ENCODE peak calls at places on chromosomes 6 and 20, in six cellular contexts. V is WTC11, Q is progenitor cell of endocrine pancreas, E is fibroblast of mammary gland, S is Peyer's patch, B is GM20000. K is an unnamed sample.

GRCh38 chr6:137332637-137333228 is 113.5 kb upstream of the IFNGR1 start:
- DNase-seq in S (no peak), E (peak; percentile 37), B (no peak), Q (no peak), V (no peak), K (no peak)

GRCh38 chr6:3359091-3359752 is 97.6 kb downstream of the SLC22A23 start:
- DNase-seq in S (peak; percentile 14), Q (no peak), E (no peak), B (no peak), V (no peak), K (no peak)

GRCh38 chr20:35135867-35136586 is 11.1 kb downstream of the EDEM2 start:
- DNase-seq in Q (no peak), S (no peak), E (peak; percentile 90), V (no peak), B (no peak), K (no peak)

GRCh38 chr6:150622941-150623874 is 23.5 kb downstream of the PLEKHG1 start:
- DNase-seq in E (no peak), B (peak; percentile 59), V (no peak), S (peak; percentile 61), Q (no peak), K (no peak)

GRCh38 chr6:129507846-129508245 is 202.1 kb downstream of the ARHGAP18 start:
- DNase-seq in B (no peak), S (no peak), Q (no peak), E (no peak), V (no peak), K (no peak)

GRCh38 chr6:131103296-131103695 is 32.0 kb upstream of the AKAP7 start:
- DNase-seq in S (no peak), E (peak; percentile 17), B (no peak), V (no peak), Q (no peak), K (no peak)

GRCh38 chr6:166221040-166221439 is 53.4 kb upstream of the TBXT start:
- DNase-seq in S (no peak), B (no peak), V (no peak), Q (no peak), E (no peak), K (peak; percentile 68)

GRCh38 chr20:57723816-57724215 is 14.0 kb upstream of the PMEPA1 start:
- DNase-seq in S (no peak), B (no peak), Q (no peak), E (no peak), V (no peak), K (no peak)

GRCh38 chr6:124958759-124959354 is 3.4 kb upstream of the RNF217 start:
- DNase-seq in E (peak; percentile 86), B (no peak), S (no peak), Q (no peak), V (no peak), K (no peak)

GRCh38 chr20:44993343-44993742 is 27.0 kb downstream of the STK4 start:
- DNase-seq in E (no peak), Q (no peak), S (no peak), B (peak; percentile 16), V (no peak), K (no peak)

GRCh38 chr20:7151666-7152065 is 384.2 kb downstream of the BMP2 start:
- DNase-seq in Q (no peak), V (no peak), E (no peak), S (no peak), B (no peak), K (no peak)

GRCh38 chr6:42313941-42314570 is 96.4 kb upstream of the MRPS10 start:
- DNase-seq in B (no peak), V (no peak), E (peak; percentile 73), S (no peak), Q (no peak), K (no peak)

GRCh38 chr6:76633259-76633658 is 560.8 kb upstream of the IMPG1 start:
- DNase-seq in E (no peak), V (peak; percentile 57), B (no peak), S (no peak), Q (no peak), K (no peak)

GRCh38 chr6:17269840-17270239 is 11.3 kb upstream of the RBM24 start:
- DNase-seq in E (peak; percentile 17), V (no peak), Q (no peak), B (no peak), S (no peak), K (no peak)

GRCh38 chr6:26240157-26240980 is 124.6 kb upstream of the BTN3A2 start:
- DNase-seq in B (peak; percentile 60), E (peak; percentile 72), V (peak; percentile 81), S (peak; percentile 81), Q (no peak), K (peak; percentile 88)

GRCh38 chr6:134607411-134607810 is 289.5 kb upstream of the SGK1 start:
- DNase-seq in Q (no peak), S (no peak), B (no peak), E (peak; percentile 39), V (no peak), K (no peak)
- TF ChIP-seq CTCF in Q (no peak), S (no peak), B (no peak), E (no peak), V (no peak), K (no peak)

GRCh38 chr6:40587240-40588069 is at the start of gene LRFN2:
- DNase-seq in Q (peak; percentile 84), S (peak; percentile 74), B (peak; percentile 89), E (peak; percentile 56), V (peak; percentile 86), K (peak; percentile 73)

GRCh38 chr6:40585218-40585617 is 1.9 kb downstream of the LRFN2 start:
- DNase-seq in B (no peak), V (no peak), S (no peak), Q (no peak), E (no peak), K (no peak)

GRCh38 chr6:40586800-40587201 is 363 bp downstream of the LRFN2 start:
- DNase-seq in S (no peak), B (no peak), E (no peak), Q (no peak), V (no peak), K (no peak)

GRCh38 chr6:40585661-40586269 is 1.4 kb downstream of the LRFN2 start:
- DNase-seq in S (no peak), V (peak; percentile 62), Q (no peak), E (no peak), B (no peak), K (no peak)

GRCh38 chr6:40586369-40586768 is 795 bp downstream of the LRFN2 start:
- DNase-seq in Q (no peak), B (no peak), S (no peak), V (peak; percentile 16), E (no peak), K (no peak)
- TF ChIP-seq CTCF in Q (no peak), B (no peak), S (no peak), V (no peak), E (no peak), K (no peak)

DNA sequence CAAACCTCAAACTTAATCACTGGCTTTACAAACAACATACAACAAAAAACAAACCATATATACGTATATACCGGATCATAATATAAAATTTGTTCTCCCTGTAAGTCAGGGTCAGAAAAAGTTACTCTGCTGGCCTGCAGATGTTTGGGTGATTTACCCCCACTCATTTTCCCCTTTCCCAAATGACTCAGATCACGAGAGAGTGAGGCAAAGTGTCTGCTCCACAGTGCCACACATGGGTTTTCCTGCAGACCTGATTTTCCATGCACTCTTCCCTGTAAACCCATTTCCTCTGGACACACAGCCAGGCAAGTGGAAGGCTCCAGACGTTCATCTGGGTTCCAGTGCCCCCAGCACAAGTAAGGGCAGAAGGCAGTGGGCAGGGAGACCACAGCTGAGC is 23.5 kb downstream of the GFOD1 start:
- DNase-seq in V (no peak), B (no peak), S (no peak), Q (no peak), E (no peak), K (no peak)
- TF ChIP-seq CTCF in V (no peak), B (no peak), S (no peak), Q (no peak), E (no peak), K (no peak)

DNA sequence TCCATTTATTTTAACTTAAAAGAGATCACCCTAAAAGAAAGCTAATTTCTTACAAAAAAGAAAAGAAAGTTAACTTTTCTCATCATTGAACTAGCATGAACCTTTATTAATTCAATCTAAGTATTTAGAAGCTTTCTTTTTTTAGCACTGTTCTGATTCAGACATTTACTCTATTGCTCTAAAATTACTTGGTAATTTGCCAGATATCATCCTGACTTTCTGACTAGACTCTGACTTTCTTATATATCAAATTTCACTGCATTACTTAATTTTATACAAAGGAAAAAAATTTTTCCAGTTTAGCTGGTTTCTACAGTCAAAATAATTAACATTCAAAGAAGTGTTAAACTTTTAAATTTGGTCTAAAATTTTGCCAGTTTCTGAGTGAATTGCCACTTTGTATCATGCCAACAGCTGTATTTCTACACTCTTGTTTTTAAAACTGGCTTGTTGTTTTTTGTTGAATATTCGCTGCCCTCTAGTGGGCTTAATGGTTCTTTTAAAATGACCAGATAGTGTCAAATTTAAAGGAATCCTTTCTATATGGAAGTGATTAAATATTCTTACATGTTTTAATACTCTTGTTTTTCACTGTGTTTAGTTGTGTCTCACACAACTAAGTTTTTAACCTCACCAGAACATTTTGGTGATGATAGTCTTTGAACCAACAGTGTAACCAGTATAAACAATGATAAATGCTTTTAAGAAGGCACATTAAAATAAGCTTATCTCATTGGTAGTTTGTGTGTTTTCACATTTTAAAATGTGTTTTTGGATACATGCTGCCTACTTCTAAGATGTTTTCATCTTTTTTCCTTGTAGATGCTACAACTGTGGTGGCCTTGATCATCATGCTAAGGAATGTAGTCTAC is 102.0 kb downstream of the POPDC3 start:
- DNase-seq in Q (no peak), V (no peak), B (peak; percentile 25), E (peak; percentile 69), S (no peak), K (no peak)
- TF ChIP-seq CTCF in Q (peak; percentile 57), V (no peak), B (no peak), E (peak; percentile 49), S (no peak), K (peak; percentile 70)

GRCh38 chr6:121522265-121522664 is 86.8 kb downstream of the GJA1 start:
- DNase-seq in E (peak; percentile 97), B (no peak), S (no peak), Q (no peak), V (no peak), K (no peak)
- TF ChIP-seq CTCF in E (no peak), B (no peak), S (no peak), Q (no peak), V (no peak), K (no peak)

GRCh38 chr6:89369009-89369408 is 16.5 kb upstream of the UBE2J1 start:
- DNase-seq in S (peak; percentile 67), Q (no peak), E (peak; percentile 60), B (no peak), V (peak; percentile 50), K (no peak)
- TF ChIP-seq CTCF in S (no peak), Q (peak; percentile 55), E (peak; percentile 53), B (peak; percentile 18), V (no peak), K (no peak)

GRCh38 chr6:63351995-63352586 is 32.3 kb upstream of the LGSN start:
- DNase-seq in S (no peak), Q (no peak), E (peak; percentile 87), V (no peak), B (peak; percentile 28), K (no peak)
- TF ChIP-seq CTCF in S (no peak), Q (peak; percentile 22), E (peak; percentile 60), V (no peak), B (no peak), K (no peak)